ENCODE peak calls at places on chromosomes 13 and 19, in nine cellular contexts. One of them, this sample, is unnamed.
A peak's percentile ranks its signal among the peaks of the same experiment; 100 is the strongest.

GRCh38 chr19:53927745-53928144 is 18.7 kb downstream of the CACNG7 start:
- DNase-seq in AG04450: peak; percentile 26
- DNase-seq in astrocyte of the spinal cord: peak; percentile 54
- DNase-seq in heart left ventricle: no peak
- DNase-seq in heart right ventricle: peak; percentile 48
- DNase-seq in HFF-Myc: peak; percentile 43
- DNase-seq in psoas muscle: no peak
- DNase-seq in fibroblast of lung: peak; percentile 62
- DNase-seq in lower lobe of right lung: no peak
- DNase-seq in this sample: no peak

GRCh38 chr19:19537321-19538048 is 580 bp upstream of the CILP2 start:
- DNase-seq in heart right ventricle: no peak
- DNase-seq in fibroblast of lung: no peak
- DNase-seq in AG04450: no peak
- DNase-seq in HFF-Myc: no peak
- DNase-seq in heart left ventricle: no peak
- DNase-seq in psoas muscle: no peak
- DNase-seq in lower lobe of right lung: no peak
- DNase-seq in astrocyte of the spinal cord: no peak
- DNase-seq in this sample: no peak

GRCh38 chr19:40959338-40959737 is 31.7 kb upstream of the CYP2B6 start:
- DNase-seq in heart left ventricle: no peak
- DNase-seq in HFF-Myc: no peak
- DNase-seq in AG04450: no peak
- DNase-seq in psoas muscle: no peak
- DNase-seq in fibroblast of lung: no peak
- DNase-seq in heart right ventricle: no peak
- DNase-seq in lower lobe of right lung: no peak
- DNase-seq in astrocyte of the spinal cord: no peak
- DNase-seq in this sample: no peak

GRCh38 chr19:2756477-2756876 is 16.7 kb upstream of the SLC39A3 start:
- DNase-seq in lower lobe of right lung: no peak
- DNase-seq in fibroblast of lung: no peak
- DNase-seq in heart left ventricle: no peak
- DNase-seq in heart right ventricle: no peak
- DNase-seq in AG04450: no peak
- DNase-seq in astrocyte of the spinal cord: no peak
- DNase-seq in HFF-Myc: no peak
- DNase-seq in psoas muscle: no peak
- DNase-seq in this sample: no peak

GRCh38 chr13:52461265-52461664 is 6.0 kb downstream of the CKAP2 start:
- DNase-seq in psoas muscle: no peak
- DNase-seq in fibroblast of lung: no peak
- DNase-seq in lower lobe of right lung: no peak
- DNase-seq in astrocyte of the spinal cord: no peak
- DNase-seq in HFF-Myc: no peak
- DNase-seq in AG04450: no peak
- DNase-seq in heart left ventricle: no peak
- DNase-seq in heart right ventricle: no peak
- DNase-seq in this sample: no peak

GRCh38 chr19:55690109-55690768 is 15.2 kb downstream of the EPN1 start:
- DNase-seq in psoas muscle: no peak
- DNase-seq in lower lobe of right lung: peak; percentile 34
- DNase-seq in heart right ventricle: no peak
- DNase-seq in fibroblast of lung: no peak
- DNase-seq in AG04450: no peak
- DNase-seq in heart left ventricle: no peak
- DNase-seq in astrocyte of the spinal cord: no peak
- DNase-seq in HFF-Myc: no peak
- DNase-seq in this sample: no peak

GRCh38 chr13:58721273-58721672 is 1089.7 kb downstream of the PCDH17 start:
- DNase-seq in astrocyte of the spinal cord: no peak
- DNase-seq in heart right ventricle: no peak
- DNase-seq in heart left ventricle: no peak
- DNase-seq in AG04450: no peak
- DNase-seq in lower lobe of right lung: no peak
- DNase-seq in fibroblast of lung: no peak
- DNase-seq in HFF-Myc: no peak
- DNase-seq in psoas muscle: no peak
- DNase-seq in this sample: no peak

GRCh38 chr13:78317030-78317429 is 286.3 kb downstream of the POU4F1 start:
- DNase-seq in psoas muscle: no peak
- DNase-seq in HFF-Myc: peak; percentile 2
- DNase-seq in AG04450: no peak
- DNase-seq in astrocyte of the spinal cord: no peak
- DNase-seq in lower lobe of right lung: no peak
- DNase-seq in heart left ventricle: no peak
- DNase-seq in fibroblast of lung: peak; percentile 33
- DNase-seq in heart right ventricle: no peak
- DNase-seq in this sample: no peak

GRCh38 chr13:77034883-77035282 is 7.9 kb upstream of the FBXL3 start:
- DNase-seq in HFF-Myc: no peak
- DNase-seq in heart left ventricle: no peak
- DNase-seq in psoas muscle: no peak
- DNase-seq in AG04450: no peak
- DNase-seq in lower lobe of right lung: no peak
- DNase-seq in heart right ventricle: no peak
- DNase-seq in fibroblast of lung: peak; percentile 65
- DNase-seq in astrocyte of the spinal cord: peak; percentile 42
- DNase-seq in this sample: no peak

GRCh38 chr13:75353786-75354193 is 128.2 kb downstream of the TBC1D4 start:
- DNase-seq in fibroblast of lung: no peak
- DNase-seq in psoas muscle: no peak
- DNase-seq in lower lobe of right lung: no peak
- DNase-seq in heart right ventricle: no peak
- DNase-seq in astrocyte of the spinal cord: peak; percentile 51
- DNase-seq in HFF-Myc: no peak
- DNase-seq in AG04450: no peak
- DNase-seq in heart left ventricle: no peak
- DNase-seq in this sample: no peak

GRCh38 chr13:113939129-113939904 is 34.6 kb downstream of the C13orf46 start:
- DNase-seq in astrocyte of the spinal cord: no peak
- DNase-seq in heart right ventricle: no peak
- DNase-seq in heart left ventricle: peak; percentile 42
- DNase-seq in lower lobe of right lung: no peak
- DNase-seq in AG04450: no peak
- DNase-seq in HFF-Myc: no peak
- DNase-seq in fibroblast of lung: no peak
- DNase-seq in psoas muscle: no peak
- DNase-seq in this sample: no peak

GRCh38 chr19:881385-882071 is 11.5 kb downstream of the MED16 start:
- DNase-seq in psoas muscle: no peak
- DNase-seq in astrocyte of the spinal cord: no peak
- DNase-seq in HFF-Myc: no peak
- DNase-seq in heart left ventricle: no peak
- DNase-seq in lower lobe of right lung: no peak
- DNase-seq in fibroblast of lung: no peak
- DNase-seq in heart right ventricle: no peak
- DNase-seq in AG04450: no peak
- DNase-seq in this sample: no peak

GRCh38 chr13:112210401-112210800 is 143.5 kb downstream of the SOX1 start:
- DNase-seq in psoas muscle: no peak
- DNase-seq in AG04450: no peak
- DNase-seq in heart right ventricle: no peak
- DNase-seq in fibroblast of lung: no peak
- DNase-seq in astrocyte of the spinal cord: no peak
- DNase-seq in heart left ventricle: no peak
- DNase-seq in HFF-Myc: no peak
- DNase-seq in lower lobe of right lung: no peak
- DNase-seq in this sample: no peak

GRCh38 chr13:74115138-74115537 is 19.1 kb downstream of the KLF12 start:
- DNase-seq in psoas muscle: no peak
- DNase-seq in heart left ventricle: no peak
- DNase-seq in heart right ventricle: no peak
- DNase-seq in HFF-Myc: no peak
- DNase-seq in lower lobe of right lung: no peak
- DNase-seq in astrocyte of the spinal cord: peak; percentile 85
- DNase-seq in AG04450: peak; percentile 10
- DNase-seq in fibroblast of lung: peak; percentile 59
- DNase-seq in this sample: no peak

GRCh38 chr13:85430216-85430615 is 369.0 kb downstream of the SLITRK6 start:
- DNase-seq in astrocyte of the spinal cord: no peak
- DNase-seq in AG04450: no peak
- DNase-seq in heart right ventricle: no peak
- DNase-seq in fibroblast of lung: no peak
- DNase-seq in heart left ventricle: no peak
- DNase-seq in lower lobe of right lung: no peak
- DNase-seq in psoas muscle: no peak
- DNase-seq in HFF-Myc: no peak
- DNase-seq in this sample: no peak

GRCh38 chr13:67880916-67881315 is 650.8 kb upstream of the PCDH9 start:
- DNase-seq in heart left ventricle: no peak
- DNase-seq in HFF-Myc: no peak
- DNase-seq in astrocyte of the spinal cord: peak; percentile 8
- DNase-seq in psoas muscle: no peak
- DNase-seq in fibroblast of lung: no peak
- DNase-seq in AG04450: no peak
- DNase-seq in lower lobe of right lung: no peak
- DNase-seq in heart right ventricle: no peak
- DNase-seq in this sample: no peak

GRCh38 chr13:49681837-49682236 is 9.4 kb downstream of the EBPL start:
- DNase-seq in lower lobe of right lung: no peak
- DNase-seq in heart left ventricle: no peak
- DNase-seq in AG04450: no peak
- DNase-seq in astrocyte of the spinal cord: peak; percentile 39
- DNase-seq in HFF-Myc: no peak
- DNase-seq in fibroblast of lung: peak; percentile 15
- DNase-seq in heart right ventricle: no peak
- DNase-seq in psoas muscle: no peak
- DNase-seq in this sample: no peak

DNA sequence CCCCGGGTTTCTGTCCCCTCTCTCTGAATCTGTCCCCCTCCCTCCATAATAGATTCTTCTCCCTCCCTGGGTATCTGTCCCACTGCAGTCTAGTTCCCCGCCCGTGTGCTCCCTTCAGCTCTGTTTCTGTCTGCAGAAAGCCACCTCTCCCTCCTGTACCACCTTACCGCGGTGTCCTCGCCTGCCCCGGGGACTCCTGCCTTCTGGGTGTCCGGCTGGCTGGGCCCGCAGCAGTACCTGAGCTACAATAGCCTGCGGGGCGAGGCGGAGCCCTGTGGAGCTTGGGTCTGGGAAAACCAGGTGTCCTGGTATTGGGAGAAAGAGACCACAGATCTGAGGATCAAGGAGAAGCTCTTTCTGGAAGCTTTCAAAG is 1.3 kb downstream of the FCGRT start:
- DNase-seq in heart right ventricle: no peak
- DNase-seq in psoas muscle: no peak
- DNase-seq in fibroblast of lung: no peak
- DNase-seq in lower lobe of right lung: no peak
- DNase-seq in AG04450: no peak
- DNase-seq in heart left ventricle: no peak
- DNase-seq in HFF-Myc: no peak
- DNase-seq in astrocyte of the spinal cord: no peak
- DNase-seq in this sample: no peak
- TF ChIP-seq CTCF in heart right ventricle: no peak
- TF ChIP-seq CTCF in psoas muscle: no peak
- TF ChIP-seq CTCF in fibroblast of lung: no peak
- TF ChIP-seq CTCF in lower lobe of right lung: no peak
- TF ChIP-seq CTCF in AG04450: no peak
- TF ChIP-seq CTCF in heart left ventricle: no peak
- TF ChIP-seq CTCF in HFF-Myc: no peak
- TF ChIP-seq CTCF in astrocyte of the spinal cord: no peak
- TF ChIP-seq CTCF in this sample: no peak

GRCh38 chr19:29247051-29247450 is 34.1 kb upstream of the UQCRFS1 start:
- DNase-seq in heart right ventricle: no peak
- DNase-seq in AG04450: no peak
- DNase-seq in HFF-Myc: no peak
- DNase-seq in fibroblast of lung: no peak
- DNase-seq in astrocyte of the spinal cord: no peak
- DNase-seq in psoas muscle: no peak
- DNase-seq in heart left ventricle: no peak
- DNase-seq in lower lobe of right lung: no peak
- DNase-seq in this sample: no peak
- TF ChIP-seq CTCF in heart right ventricle: no peak
- TF ChIP-seq CTCF in AG04450: no peak
- TF ChIP-seq CTCF in HFF-Myc: no peak
- TF ChIP-seq CTCF in fibroblast of lung: no peak
- TF ChIP-seq CTCF in astrocyte of the spinal cord: no peak
- TF ChIP-seq CTCF in psoas muscle: no peak
- TF ChIP-seq CTCF in heart left ventricle: no peak
- TF ChIP-seq CTCF in lower lobe of right lung: no peak
- TF ChIP-seq CTCF in this sample: no peak

GRCh38 chr19:58252102-58252685 is 23.5 kb downstream of the ZNF544 start:
- DNase-seq in fibroblast of lung: no peak
- DNase-seq in heart right ventricle: no peak
- DNase-seq in heart left ventricle: no peak
- DNase-seq in lower lobe of right lung: no peak
- DNase-seq in HFF-Myc: no peak
- DNase-seq in astrocyte of the spinal cord: peak; percentile 42
- DNase-seq in AG04450: no peak
- DNase-seq in psoas muscle: no peak
- DNase-seq in this sample: no peak

GRCh38 chr19:58243351-58243750 is 14.6 kb downstream of the ZNF544 start:
- DNase-seq in heart left ventricle: no peak
- DNase-seq in lower lobe of right lung: no peak
- DNase-seq in AG04450: no peak
- DNase-seq in fibroblast of lung: no peak
- DNase-seq in astrocyte of the spinal cord: no peak
- DNase-seq in HFF-Myc: no peak
- DNase-seq in heart right ventricle: no peak
- DNase-seq in psoas muscle: no peak
- DNase-seq in this sample: no peak

GRCh38 chr19:58248886-58249285 is 20.2 kb downstream of the ZNF544 start:
- DNase-seq in heart right ventricle: no peak
- DNase-seq in astrocyte of the spinal cord: no peak
- DNase-seq in heart left ventricle: no peak
- DNase-seq in lower lobe of right lung: no peak
- DNase-seq in fibroblast of lung: no peak
- DNase-seq in AG04450: no peak
- DNase-seq in HFF-Myc: no peak
- DNase-seq in psoas muscle: no peak
- DNase-seq in this sample: no peak
- TF ChIP-seq CTCF in heart right ventricle: no peak
- TF ChIP-seq CTCF in astrocyte of the spinal cord: no peak
- TF ChIP-seq CTCF in heart left ventricle: no peak
- TF ChIP-seq CTCF in lower lobe of right lung: no peak
- TF ChIP-seq CTCF in fibroblast of lung: no peak
- TF ChIP-seq CTCF in AG04450: no peak
- TF ChIP-seq CTCF in HFF-Myc: no peak
- TF ChIP-seq CTCF in psoas muscle: no peak
- TF ChIP-seq CTCF in this sample: no peak

DNA sequence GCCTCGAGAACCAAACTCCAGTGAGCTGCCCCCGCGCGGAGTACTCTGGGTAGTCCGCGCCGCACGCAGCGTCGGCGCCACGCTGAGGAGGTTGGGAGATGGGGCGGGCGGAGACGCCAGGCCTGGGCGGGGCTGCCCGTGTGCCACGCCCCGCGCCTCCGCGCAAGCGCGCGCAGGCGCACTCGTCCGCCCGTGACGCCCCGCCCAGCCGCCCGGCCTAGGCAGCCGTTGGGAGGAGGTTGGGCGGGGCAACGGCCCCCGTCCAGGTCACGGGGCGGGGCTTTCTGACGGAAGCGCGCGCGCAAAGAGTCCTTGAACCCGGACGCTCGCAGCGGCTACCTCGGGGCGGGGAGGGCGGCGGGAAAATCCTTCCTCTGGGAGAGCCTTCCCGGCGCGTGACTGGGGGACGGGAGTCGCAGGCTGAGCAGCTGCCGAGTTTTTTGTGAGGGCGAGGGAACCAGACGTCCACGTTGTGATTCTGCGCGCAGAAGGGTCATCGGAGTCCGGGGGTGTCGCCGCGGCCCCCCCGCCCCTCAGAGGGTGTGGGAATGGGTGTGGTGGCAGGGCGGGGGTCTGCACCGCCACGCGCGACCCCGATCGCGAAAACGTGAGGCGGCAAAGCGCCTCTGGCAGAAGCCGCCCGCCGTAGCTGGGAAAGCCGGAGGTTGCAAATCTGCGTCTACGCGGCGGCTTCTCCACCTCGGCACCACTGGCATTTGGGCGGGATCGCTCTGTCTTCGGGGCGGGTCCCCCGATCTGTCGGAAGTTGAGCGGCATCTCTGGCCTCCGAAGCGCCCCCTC is at the start of gene MED26:
- DNase-seq in heart right ventricle: peak; percentile 95
- DNase-seq in heart left ventricle: peak; percentile 98
- DNase-seq in astrocyte of the spinal cord: peak; percentile 93
- DNase-seq in AG04450: peak; percentile 84
- DNase-seq in HFF-Myc: peak; percentile 70
- DNase-seq in lower lobe of right lung: peak; percentile 96
- DNase-seq in fibroblast of lung: peak; percentile 92
- DNase-seq in psoas muscle: peak; percentile 94
- DNase-seq in this sample: peak; percentile 89
- TF ChIP-seq CTCF in heart right ventricle: peak; percentile 38
- TF ChIP-seq CTCF in heart left ventricle: no peak
- TF ChIP-seq CTCF in astrocyte of the spinal cord: no peak
- TF ChIP-seq CTCF in AG04450: no peak
- TF ChIP-seq CTCF in HFF-Myc: no peak
- TF ChIP-seq CTCF in lower lobe of right lung: peak; percentile 16
- TF ChIP-seq CTCF in fibroblast of lung: no peak
- TF ChIP-seq CTCF in psoas muscle: no peak
- TF ChIP-seq CTCF in this sample: no peak